ENCODE peak calls at places on chromosomes 3 and 15, in six cellular contexts. K is CD8-positive, alpha-beta T cell; I is fibroblast of the aortic adventitia; E is left lung; S is upper lobe of right lung; G is cardiac fibroblast. L is an unnamed sample.

GRCh38 chr3:123120546-123120945 is 53.7 kb downstream of the PDIA5 start:
- DNase-seq in K (no peak), I (no peak), E (no peak), S (no peak), G (no peak), L (no peak)

GRCh38 chr3:81249540-81250029 is 511.9 kb downstream of the GBE1 start:
- DNase-seq in K (no peak), I (peak; percentile 20), E (no peak), S (no peak), G (peak; percentile 88), L (no peak)

GRCh38 chr3:73719413-73719831 is 94.7 kb upstream of the PDZRN3 start:
- DNase-seq in K (no peak), I (peak; percentile 72), E (no peak), S (no peak), G (peak; percentile 60), L (no peak)

GRCh38 chr15:76904461-76905012 is 603 bp downstream of the SCAPER start:
- DNase-seq in K (no peak), I (peak; percentile 10), E (peak; percentile 37), S (peak; percentile 67), G (peak; percentile 21), L (peak; percentile 13)

GRCh38 chr15:48283361-48284157 is 47.7 kb upstream of the DUT start:
- DNase-seq in K (no peak), I (peak; percentile 70), E (no peak), S (no peak), G (no peak), L (no peak)

GRCh38 chr3:183317886-183318845 is 65.1 kb downstream of the B3GNT5 start:
- DNase-seq in K (no peak), I (peak; percentile 42), E (no peak), S (no peak), G (peak; percentile 70), L (no peak)

GRCh38 chr15:56672721-56673120 is 60.6 kb downstream of the ZNF280D start:
- DNase-seq in K (no peak), I (peak; percentile 57), E (no peak), S (no peak), G (peak; percentile 64), L (no peak)

GRCh38 chr15:42286445-42287029 is 13.3 kb upstream of the TMEM87A start:
- DNase-seq in K (no peak), I (peak; percentile 25), E (no peak), S (no peak), G (peak; percentile 11), L (no peak)

GRCh38 chr15:97759363-97759762 is 201.1 kb upstream of the ARRDC4 start:
- DNase-seq in K (no peak), I (no peak), E (no peak), S (no peak), G (peak; percentile 52), L (no peak)

GRCh38 chr3:8741581-8742355 is 8.2 kb downstream of the CAV3 start:
- DNase-seq in K (no peak), I (peak; percentile 84), E (no peak), S (no peak), G (peak; percentile 79), L (no peak)

GRCh38 chr3:55157736-55158135 is 229.9 kb upstream of the LRTM1 start:
- DNase-seq in K (no peak), I (no peak), E (no peak), S (no peak), G (peak; percentile 60), L (no peak)

GRCh38 chr3:139532996-139533395 is 6.5 kb downstream of the RBP1 start:
- DNase-seq in K (no peak), I (peak; percentile 33), E (no peak), S (no peak), G (no peak), L (no peak)

GRCh38 chr3:13808576-13808975 is 71.3 kb downstream of the WNT7A start:
- DNase-seq in K (no peak), I (no peak), E (no peak), S (no peak), G (no peak), L (no peak)

GRCh38 chr3:59108091-59108815 is 58.4 kb upstream of the CFAP20DC start:
- DNase-seq in K (no peak), I (no peak), E (no peak), S (no peak), G (peak; percentile 22), L (no peak)

GRCh38 chr15:60526127-60526616 is 47.2 kb upstream of the ICE2 start:
- DNase-seq in K (no peak), I (no peak), E (no peak), S (no peak), G (peak; percentile 31), L (no peak)

GRCh38 chr15:48352474-48353072 is 21.3 kb downstream of the DUT start:
- DNase-seq in K (peak; percentile 8), I (peak; percentile 79), E (peak; percentile 39), S (no peak), G (peak; percentile 82), L (peak; percentile 32)

DNA sequence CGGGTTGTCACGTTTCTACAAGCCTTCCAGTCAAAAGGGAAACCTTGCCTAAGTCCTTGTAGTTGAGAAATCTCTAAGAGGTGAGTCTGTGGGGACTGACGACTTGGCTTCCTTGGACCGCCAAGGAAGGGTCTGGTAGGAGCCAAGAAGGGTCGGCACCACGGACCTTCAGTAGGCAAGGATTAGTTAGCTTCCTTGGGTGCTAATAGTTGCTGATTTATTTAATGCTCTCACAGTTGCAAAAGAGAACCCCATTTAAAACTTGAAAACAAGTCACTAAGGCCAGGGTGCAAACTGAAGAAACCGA is 360 bp upstream of the LCMT2 start:
- DNase-seq in K (no peak), I (no peak), E (no peak), S (no peak), G (no peak), L (no peak)
- TF ChIP-seq CTCF in K (no peak), I (no peak), E (no peak), S (no peak), G (no peak), L (no peak)

DNA sequence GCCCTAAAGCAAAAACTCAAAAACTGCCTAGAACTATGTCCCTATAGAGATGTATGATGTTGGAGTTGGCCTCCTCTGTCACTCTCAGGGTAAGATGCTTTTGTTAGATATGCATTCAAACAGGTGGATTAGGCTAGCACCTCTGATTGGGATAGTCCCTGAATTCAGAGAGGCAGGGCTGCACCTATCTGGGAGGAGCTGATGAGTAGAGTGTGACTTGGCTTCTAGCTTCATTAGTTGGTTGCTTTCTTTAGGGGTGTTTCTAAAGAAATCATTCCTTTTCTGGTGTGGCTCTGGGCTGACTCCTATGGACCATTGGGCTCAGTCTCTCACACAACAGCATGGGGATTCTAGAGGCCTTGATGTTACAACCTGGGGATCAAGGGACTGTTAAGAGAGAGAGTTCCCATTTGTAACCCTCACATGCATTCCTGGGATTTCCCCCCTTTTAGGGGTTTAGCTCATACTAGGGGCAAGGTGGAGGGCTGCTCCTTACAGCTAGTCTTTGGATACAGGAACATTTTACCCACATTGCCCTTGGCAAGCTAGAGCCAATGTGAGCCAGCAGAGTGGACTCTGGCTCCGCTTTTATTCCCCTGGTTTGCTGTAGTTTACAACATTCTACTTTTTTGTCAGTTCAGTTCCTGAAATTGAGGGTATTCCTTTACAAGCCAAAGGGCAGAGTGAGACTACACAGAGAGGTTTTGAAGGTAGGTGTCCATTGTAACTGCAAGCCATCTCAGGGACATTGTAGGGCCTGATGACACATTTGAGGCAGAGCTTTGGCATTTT is 7.5 kb downstream of the ZNF592 start:
- DNase-seq in K (no peak), I (no peak), E (no peak), S (no peak), G (no peak), L (no peak)
- TF ChIP-seq CTCF in K (no peak), I (no peak), E (no peak), S (no peak), G (no peak), L (no peak)

GRCh38 chr3:155979746-155980145 is 109.3 kb downstream of the GMPS start:
- DNase-seq in K (no peak), I (no peak), E (no peak), S (no peak), G (peak; percentile 55), L (no peak)
- TF ChIP-seq CTCF in K (no peak), I (no peak), E (no peak), S (no peak), G (no peak), L (no peak)

GRCh38 chr15:81113861-81114261 is 20.2 kb upstream of the CFAP161 start:
- DNase-seq in K (no peak), I (peak; percentile 15), E (no peak), S (no peak), G (peak; percentile 71), L (no peak)
- TF ChIP-seq CTCF in K (no peak), I (no peak), E (no peak), S (no peak), G (no peak), L (no peak)

GRCh38 chr3:102037791-102038190 is 188.5 kb downstream of the NFKBIZ start:
- DNase-seq in K (no peak), I (no peak), E (no peak), S (no peak), G (no peak), L (no peak)
- TF ChIP-seq CTCF in K (no peak), I (no peak), E (no peak), S (no peak), G (no peak), L (no peak)

GRCh38 chr3:187970106-187970505 is 183.9 kb upstream of the LPP start:
- DNase-seq in K (no peak), I (no peak), E (no peak), S (no peak), G (no peak), L (no peak)

GRCh38 chr3:187972454-187972853 is 181.5 kb upstream of the LPP start:
- DNase-seq in K (no peak), I (no peak), E (no peak), S (no peak), G (no peak), L (no peak)

GRCh38 chr3:187969581-187969950 is 184.4 kb upstream of the LPP start:
- DNase-seq in K (no peak), I (no peak), E (no peak), S (no peak), G (no peak), L (no peak)

GRCh38 chr3:187973977-187974856 is 179.7 kb upstream of the LPP start:
- DNase-seq in K (no peak), I (no peak), E (no peak), S (no peak), G (no peak), L (no peak)

GRCh38 chr3:187971629-187972028 is 182.3 kb upstream of the LPP start:
- DNase-seq in K (no peak), I (no peak), E (no peak), S (no peak), G (no peak), L (no peak)
- TF ChIP-seq CTCF in K (no peak), I (no peak), E (no peak), S (no peak), G (no peak), L (no peak)

DNA sequence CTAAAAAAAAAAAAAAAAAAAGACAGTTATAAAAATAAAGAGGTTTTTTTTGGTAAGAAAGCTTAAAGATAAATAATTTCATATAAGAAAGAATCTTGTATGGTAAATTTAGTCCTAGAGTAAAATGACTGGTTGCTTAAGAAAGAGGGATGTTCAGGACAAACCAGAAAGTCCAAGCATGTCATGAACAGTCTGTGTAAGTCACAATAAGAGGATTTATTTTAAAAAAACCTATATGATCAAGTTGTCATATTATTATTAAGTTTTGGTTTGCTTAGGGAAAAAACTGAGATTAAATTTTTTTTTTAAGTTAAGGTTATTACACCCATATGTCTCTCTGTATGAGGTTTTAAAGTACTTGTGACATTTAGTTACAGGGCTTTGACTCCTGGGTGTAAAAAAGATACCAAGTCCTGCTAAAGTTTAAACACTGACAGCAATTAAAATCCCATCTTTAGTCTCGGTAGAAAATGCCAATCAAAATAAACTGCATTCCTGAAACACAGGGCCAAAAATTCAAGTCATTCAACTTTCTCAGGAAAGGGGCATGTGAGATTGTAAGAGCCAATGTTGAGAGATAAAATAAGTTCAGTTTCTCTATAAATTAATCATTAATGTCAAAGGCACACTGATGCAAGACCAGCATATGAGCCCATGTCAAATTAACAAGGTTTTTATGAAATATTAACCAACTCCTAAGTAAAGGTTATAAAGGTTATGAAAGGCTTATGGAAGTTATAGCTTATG is 8.5 kb upstream of the BDH1 start:
- DNase-seq in K (no peak), I (no peak), E (no peak), S (no peak), G (peak; percentile 16), L (no peak)
- TF ChIP-seq CTCF in K (no peak), I (no peak), E (no peak), S (no peak), G (no peak), L (no peak)

L was measured in progenitor cell of endocrine pancreas.